ENCODE peak calls at places on chromosomes 4 and X, in eight cellular contexts. One of them, this sample, is unnamed.

GRCh38 chr4:141142423-141142822 is 9.2 kb upstream of the RNF150 start:
- DNase-seq in AG04449: no peak
- DNase-seq in cardiac fibroblast: peak
- DNase-seq in kidney epithelial cell: no peak
- DNase-seq in endothelial cell: no peak
- DNase-seq in neural crest cell: no peak
- DNase-seq in AG10803: no peak
- DNase-seq in IMR-90: no peak
- DNase-seq in this sample: no peak

GRCh38 chrX:109952985-109953905 is 49.7 kb upstream of the TMEM164 start:
- DNase-seq in kidney epithelial cell: no peak
- DNase-seq in cardiac fibroblast: peak
- DNase-seq in IMR-90: no peak
- DNase-seq in AG04449: no peak
- DNase-seq in AG10803: no peak
- DNase-seq in endothelial cell: no peak
- DNase-seq in neural crest cell: no peak
- DNase-seq in this sample: peak

GRCh38 chr4:42570221-42570620 is 86.7 kb downstream of the ATP8A1 start:
- DNase-seq in neural crest cell: no peak
- DNase-seq in kidney epithelial cell: no peak
- DNase-seq in IMR-90: no peak
- DNase-seq in AG10803: no peak
- DNase-seq in cardiac fibroblast: peak
- DNase-seq in AG04449: no peak
- DNase-seq in endothelial cell: no peak
- DNase-seq in this sample: no peak

GRCh38 chr4:145939856-145940255 is 1.2 kb upstream of the ZNF827 start:
- DNase-seq in AG10803: no peak
- DNase-seq in AG04449: no peak
- DNase-seq in neural crest cell: no peak
- DNase-seq in cardiac fibroblast: no peak
- DNase-seq in kidney epithelial cell: no peak
- DNase-seq in endothelial cell: no peak
- DNase-seq in IMR-90: peak
- DNase-seq in this sample: no peak

GRCh38 chr4:98686847-98687246 is 28.4 kb upstream of the TSPAN5 start:
- DNase-seq in IMR-90: no peak
- DNase-seq in AG04449: no peak
- DNase-seq in neural crest cell: no peak
- DNase-seq in cardiac fibroblast: no peak
- DNase-seq in endothelial cell: no peak
- DNase-seq in kidney epithelial cell: no peak
- DNase-seq in AG10803: no peak
- DNase-seq in this sample: no peak

GRCh38 chr4:101033986-101034385 is 313.3 kb downstream of the PPP3CA start:
- DNase-seq in kidney epithelial cell: no peak
- DNase-seq in IMR-90: no peak
- DNase-seq in endothelial cell: no peak
- DNase-seq in cardiac fibroblast: no peak
- DNase-seq in AG10803: no peak
- DNase-seq in neural crest cell: no peak
- DNase-seq in AG04449: no peak
- DNase-seq in this sample: no peak

GRCh38 chrX:117910216-117910615 is 206.4 kb downstream of the KLHL13 start:
- DNase-seq in neural crest cell: no peak
- DNase-seq in kidney epithelial cell: no peak
- DNase-seq in AG04449: no peak
- DNase-seq in AG10803: no peak
- DNase-seq in endothelial cell: no peak
- DNase-seq in IMR-90: peak
- DNase-seq in cardiac fibroblast: no peak
- DNase-seq in this sample: no peak

GRCh38 chr4:180664766-180665368 is 1578.3 kb upstream of the TENM3 start:
- DNase-seq in AG04449: peak
- DNase-seq in cardiac fibroblast: peak
- DNase-seq in neural crest cell: peak
- DNase-seq in IMR-90: peak
- DNase-seq in endothelial cell: peak
- DNase-seq in AG10803: peak
- DNase-seq in kidney epithelial cell: peak
- DNase-seq in this sample: peak

GRCh38 chrX:86102341-86102740 is 45.9 kb upstream of the DACH2 start:
- DNase-seq in AG04449: no peak
- DNase-seq in neural crest cell: no peak
- DNase-seq in cardiac fibroblast: no peak
- DNase-seq in kidney epithelial cell: no peak
- DNase-seq in IMR-90: no peak
- DNase-seq in AG10803: no peak
- DNase-seq in endothelial cell: no peak
- DNase-seq in this sample: no peak

GRCh38 chr4:54332577-54332976 is 103.5 kb downstream of the PDGFRA start:
- DNase-seq in kidney epithelial cell: no peak
- DNase-seq in cardiac fibroblast: no peak
- DNase-seq in endothelial cell: no peak
- DNase-seq in AG04449: no peak
- DNase-seq in IMR-90: no peak
- DNase-seq in AG10803: no peak
- DNase-seq in neural crest cell: peak
- DNase-seq in this sample: no peak

GRCh38 chr4:71691416-71692073 is 92.3 kb downstream of the GC start:
- DNase-seq in cardiac fibroblast: no peak
- DNase-seq in kidney epithelial cell: no peak
- DNase-seq in endothelial cell: no peak
- DNase-seq in neural crest cell: no peak
- DNase-seq in AG10803: no peak
- DNase-seq in IMR-90: no peak
- DNase-seq in AG04449: no peak
- DNase-seq in this sample: no peak

GRCh38 chr4:18021470-18021719 is 160 bp downstream of the LCORL start:
- DNase-seq in neural crest cell: no peak
- DNase-seq in kidney epithelial cell: no peak
- DNase-seq in cardiac fibroblast: no peak
- DNase-seq in IMR-90: peak
- DNase-seq in AG10803: no peak
- DNase-seq in endothelial cell: no peak
- DNase-seq in AG04449: no peak
- DNase-seq in this sample: no peak

GRCh38 chrX:99242001-99242400 is 1168.1 kb downstream of the PCDH19 start:
- DNase-seq in endothelial cell: no peak
- DNase-seq in AG10803: no peak
- DNase-seq in AG04449: no peak
- DNase-seq in kidney epithelial cell: no peak
- DNase-seq in cardiac fibroblast: no peak
- DNase-seq in IMR-90: no peak
- DNase-seq in neural crest cell: no peak
- DNase-seq in this sample: no peak

GRCh38 chr4:147958459-147959065 is 226.7 kb downstream of the ARHGAP10 start:
- DNase-seq in AG04449: no peak
- DNase-seq in cardiac fibroblast: no peak
- DNase-seq in endothelial cell: no peak
- DNase-seq in AG10803: no peak
- DNase-seq in IMR-90: no peak
- DNase-seq in neural crest cell: no peak
- DNase-seq in kidney epithelial cell: no peak
- DNase-seq in this sample: no peak

GRCh38 chrX:30637874-30638793 is 15.1 kb upstream of the GK start:
- DNase-seq in AG04449: no peak
- DNase-seq in endothelial cell: no peak
- DNase-seq in IMR-90: no peak
- DNase-seq in cardiac fibroblast: no peak
- DNase-seq in AG10803: no peak
- DNase-seq in neural crest cell: no peak
- DNase-seq in kidney epithelial cell: no peak
- DNase-seq in this sample: no peak

GRCh38 chr4:8275511-8275910 is 6.0 kb downstream of the HTRA3 start:
- DNase-seq in kidney epithelial cell: no peak
- DNase-seq in endothelial cell: no peak
- DNase-seq in neural crest cell: no peak
- DNase-seq in IMR-90: no peak
- DNase-seq in AG04449: no peak
- DNase-seq in AG10803: no peak
- DNase-seq in cardiac fibroblast: no peak
- DNase-seq in this sample: no peak
- TF ChIP-seq CTCF in kidney epithelial cell: no peak
- TF ChIP-seq CTCF in endothelial cell: no peak
- TF ChIP-seq CTCF in neural crest cell: no peak
- TF ChIP-seq CTCF in IMR-90: no peak
- TF ChIP-seq CTCF in AG04449: no peak
- TF ChIP-seq CTCF in AG10803: no peak
- TF ChIP-seq CTCF in cardiac fibroblast: no peak
- TF ChIP-seq CTCF in this sample: no peak

GRCh38 chr4:80075995-80076394 is 3.0 kb upstream of the ANTXR2 start:
- DNase-seq in AG04449: no peak
- DNase-seq in neural crest cell: no peak
- DNase-seq in cardiac fibroblast: no peak
- DNase-seq in kidney epithelial cell: no peak
- DNase-seq in AG10803: no peak
- DNase-seq in IMR-90: no peak
- DNase-seq in endothelial cell: no peak
- DNase-seq in this sample: no peak

GRCh38 chr4:80078361-80079092 is 5.5 kb upstream of the ANTXR2 start:
- DNase-seq in endothelial cell: no peak
- DNase-seq in AG10803: no peak
- DNase-seq in kidney epithelial cell: no peak
- DNase-seq in IMR-90: no peak
- DNase-seq in AG04449: no peak
- DNase-seq in cardiac fibroblast: no peak
- DNase-seq in neural crest cell: no peak
- DNase-seq in this sample: no peak

GRCh38 chr4:80074651-80075050 is 1.6 kb upstream of the ANTXR2 start:
- DNase-seq in AG04449: no peak
- DNase-seq in kidney epithelial cell: no peak
- DNase-seq in IMR-90: no peak
- DNase-seq in cardiac fibroblast: peak
- DNase-seq in neural crest cell: no peak
- DNase-seq in AG10803: no peak
- DNase-seq in endothelial cell: no peak
- DNase-seq in this sample: no peak

GRCh38 chr4:80079255-80079923 is 6.4 kb upstream of the ANTXR2 start:
- DNase-seq in AG04449: no peak
- DNase-seq in cardiac fibroblast: no peak
- DNase-seq in kidney epithelial cell: no peak
- DNase-seq in IMR-90: no peak
- DNase-seq in AG10803: no peak
- DNase-seq in endothelial cell: no peak
- DNase-seq in neural crest cell: no peak
- DNase-seq in this sample: no peak

DNA sequence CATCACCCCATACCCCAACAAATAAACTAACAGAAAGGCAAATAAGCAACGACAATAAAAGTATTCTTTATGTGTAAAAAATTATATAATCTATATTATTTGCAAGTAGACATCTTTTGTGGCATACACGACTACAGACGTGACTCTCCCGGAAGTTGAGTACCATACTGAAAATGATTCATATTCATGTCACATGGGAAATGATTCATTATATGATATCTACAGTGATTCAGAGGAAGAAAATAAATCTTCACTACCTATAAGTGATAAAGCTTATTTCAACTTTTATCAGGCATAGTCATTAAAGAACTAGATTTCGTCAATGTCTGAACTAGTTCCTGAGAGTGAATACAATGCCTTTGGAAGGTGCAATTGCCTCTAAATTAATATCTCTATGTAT is 4.6 kb upstream of the ANTXR2 start:
- DNase-seq in cardiac fibroblast: no peak
- DNase-seq in endothelial cell: no peak
- DNase-seq in neural crest cell: no peak
- DNase-seq in kidney epithelial cell: no peak
- DNase-seq in AG04449: no peak
- DNase-seq in IMR-90: peak
- DNase-seq in AG10803: no peak
- DNase-seq in this sample: no peak
- TF ChIP-seq CTCF in cardiac fibroblast: no peak
- TF ChIP-seq CTCF in endothelial cell: no peak
- TF ChIP-seq CTCF in neural crest cell: no peak
- TF ChIP-seq CTCF in kidney epithelial cell: no peak
- TF ChIP-seq CTCF in AG04449: no peak
- TF ChIP-seq CTCF in IMR-90: no peak
- TF ChIP-seq CTCF in AG10803: no peak
- TF ChIP-seq CTCF in this sample: no peak

DNA sequence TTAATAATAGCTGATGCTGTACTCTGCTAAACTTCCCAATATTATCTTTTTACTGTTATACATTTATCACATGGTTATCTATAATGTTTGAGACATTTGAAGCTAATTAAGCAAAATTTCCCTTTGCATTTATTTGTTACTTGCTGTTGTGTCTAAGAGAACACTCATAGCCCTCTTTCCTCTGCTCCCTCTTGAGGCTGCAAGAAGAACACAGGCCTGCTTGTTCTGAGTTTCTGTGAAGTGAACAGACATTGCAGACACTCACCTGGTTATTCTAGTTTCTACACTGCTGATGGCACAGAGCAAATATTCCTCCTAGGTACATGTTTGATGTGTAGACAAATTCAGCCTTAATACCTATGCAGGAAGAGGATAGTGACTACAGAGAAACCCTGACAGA is 367.8 kb downstream of the GASK1B start:
- DNase-seq in IMR-90: no peak
- DNase-seq in neural crest cell: no peak
- DNase-seq in endothelial cell: no peak
- DNase-seq in cardiac fibroblast: peak
- DNase-seq in AG10803: no peak
- DNase-seq in kidney epithelial cell: peak
- DNase-seq in AG04449: no peak
- DNase-seq in this sample: no peak
- TF ChIP-seq CTCF in IMR-90: no peak
- TF ChIP-seq CTCF in neural crest cell: peak
- TF ChIP-seq CTCF in endothelial cell: no peak
- TF ChIP-seq CTCF in cardiac fibroblast: peak
- TF ChIP-seq CTCF in AG10803: no peak
- TF ChIP-seq CTCF in kidney epithelial cell: peak
- TF ChIP-seq CTCF in AG04449: no peak
- TF ChIP-seq CTCF in this sample: no peak

DNA sequence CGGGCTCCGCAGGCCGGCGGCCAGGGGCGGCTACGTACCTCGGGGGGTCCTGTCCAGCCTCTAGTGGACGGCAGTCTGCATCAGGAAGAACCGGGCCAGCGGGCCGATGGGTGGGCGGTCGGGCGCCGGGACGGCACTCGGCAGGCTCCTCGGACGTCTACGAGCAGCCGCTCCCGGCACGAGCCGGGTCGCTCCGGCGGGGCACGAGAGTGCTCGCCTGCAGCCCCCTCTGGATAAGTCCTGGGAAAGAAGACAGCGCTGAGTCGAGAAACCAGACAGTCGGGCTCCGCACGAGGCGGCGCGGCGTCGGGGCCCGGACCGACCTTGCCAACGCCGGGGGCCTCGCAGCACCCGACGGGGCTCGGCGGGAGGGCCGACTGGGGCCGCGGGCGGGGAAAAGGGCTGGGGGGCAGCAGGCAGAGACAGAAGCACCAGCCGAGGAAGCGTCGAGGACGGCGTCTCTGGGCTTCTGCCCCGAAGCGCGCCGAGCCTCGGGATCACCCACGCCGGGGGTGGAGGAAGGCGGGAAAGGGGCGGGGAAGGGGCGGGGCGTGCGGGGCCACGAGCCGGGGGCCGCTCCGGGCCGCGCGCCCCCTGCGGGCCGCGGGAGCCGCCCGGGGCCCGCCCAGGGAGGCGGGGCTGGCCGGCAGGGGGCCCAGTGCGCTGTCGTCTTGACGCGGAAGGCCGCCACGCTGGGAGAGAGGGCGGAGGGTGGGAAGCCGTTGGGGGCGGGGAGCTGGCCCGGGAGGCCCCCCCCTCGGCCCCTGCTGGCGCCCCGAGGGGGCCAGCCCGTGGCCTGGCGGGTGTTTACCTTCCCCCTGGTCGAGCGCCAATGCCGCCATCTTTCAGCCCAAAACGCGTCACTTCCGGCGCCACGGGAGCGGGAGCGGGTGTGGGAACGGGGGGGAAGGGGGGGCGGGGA is 1.9 kb downstream of the KLHL15 start:
- DNase-seq in neural crest cell: peak
- DNase-seq in endothelial cell: peak
- DNase-seq in cardiac fibroblast: peak
- DNase-seq in IMR-90: peak
- DNase-seq in AG10803: peak
- DNase-seq in AG04449: peak
- DNase-seq in kidney epithelial cell: peak
- DNase-seq in this sample: peak
- TF ChIP-seq CTCF in neural crest cell: peak
- TF ChIP-seq CTCF in endothelial cell: peak
- TF ChIP-seq CTCF in cardiac fibroblast: no peak
- TF ChIP-seq CTCF in IMR-90: peak
- TF ChIP-seq CTCF in AG10803: no peak
- TF ChIP-seq CTCF in AG04449: peak
- TF ChIP-seq CTCF in kidney epithelial cell: no peak
- TF ChIP-seq CTCF in this sample: no peak